ENCODE peak calls at places on chromosomes 4 and X, in seven cellular contexts. L, P, S, G, Y, Q and U are unnamed samples.
A peak's percentile ranks its signal among the peaks of the same experiment; 100 is the strongest.

GRCh38 chrX:38192007-38192625 is 28.6 kb downstream of the SRPX start:
- DNase-seq in L (no peak), P (no peak), S (no peak), G (peak; percentile 43), Y (no peak), Q (no peak), U (no peak)

GRCh38 chr4:70915048-70915815 is 13.1 kb downstream of the MOB1B start:
- DNase-seq in L (no peak), P (no peak), S (no peak), G (no peak), Y (no peak), Q (no peak), U (no peak)

GRCh38 chr4:8871417-8872401 is at the start of gene HMX1:
- DNase-seq in L (no peak), P (no peak), S (peak; percentile 7), G (no peak), Y (peak; percentile 63), Q (no peak), U (no peak)

GRCh38 chrX:115419094-115419493 is 129.6 kb downstream of the LUZP4 start:
- DNase-seq in L (no peak), P (no peak), S (no peak), G (no peak), Y (no peak), Q (no peak), U (no peak)

GRCh38 chr4:149296503-149296902 is 519.1 kb downstream of the IQCM start:
- DNase-seq in L (no peak), P (no peak), S (no peak), G (no peak), Y (no peak), Q (no peak), U (no peak)

GRCh38 chr4:80309301-80310004 is 26.1 kb upstream of the CFAP299 start:
- DNase-seq in L (peak; percentile 54), P (peak; percentile 72), S (no peak), G (no peak), Y (no peak), Q (no peak), U (no peak)

GRCh38 chr4:121726642-121727268 is 30.0 kb upstream of the ANXA5 start:
- DNase-seq in L (no peak), P (peak; percentile 55), S (no peak), G (peak; percentile 76), Y (no peak), Q (no peak), U (no peak)

GRCh38 chrX:27086221-27086620 is 376.9 kb downstream of the PPP4R3C start:
- DNase-seq in L (no peak), P (no peak), S (no peak), G (no peak), Y (no peak), Q (no peak), U (no peak)

GRCh38 chrX:119468186-119468929 is at the start of gene SLC25A5:
- DNase-seq in L (no peak), P (no peak), S (peak; percentile 75), G (peak; percentile 86), Y (peak; percentile 63), Q (peak; percentile 65), U (peak; percentile 78)